ENCODE peak calls at places on chromosome 6, in four cellular contexts. W, D, F and Z are unnamed samples.

GRCh38 chr6:119717942-119718341 is 368.4 kb upstream of the MAN1A1 start:
- DNase-seq in D (no peak), W (no peak), F (no peak), Z (no peak)

GRCh38 chr6:145929037-145929633 is 35.0 kb downstream of the SHPRH start:
- DNase-seq in F (peak; percentile 49), D (no peak), W (peak; percentile 20), Z (peak; percentile 64)

GRCh38 chr6:141359953-141360352 is 772.8 kb upstream of the GJE1 start:
- DNase-seq in D (no peak), W (no peak), F (no peak), Z (no peak)

GRCh38 chr6:24980507-24981384 is 45.0 kb upstream of the RIPOR2 start:
- DNase-seq in F (no peak), W (no peak), D (peak; percentile 23), Z (no peak)

GRCh38 chr6:39088331-39088730 is 26.7 kb downstream of the SAYSD1 start:
- DNase-seq in D (peak; percentile 75), W (peak; percentile 63), F (peak; percentile 39), Z (peak; percentile 43)

GRCh38 chr6:41799517-41799916 is 12.0 kb downstream of the TOMM6 start:
- DNase-seq in F (no peak), D (no peak), W (no peak), Z (no peak)

GRCh38 chr6:85395746-85396145 is 54.1 kb upstream of the NT5E start:
- DNase-seq in F (no peak), W (no peak), D (no peak), Z (no peak)

GRCh38 chr6:107066697-107067659 is 39.0 kb downstream of the MTRES1 start:
- DNase-seq in W (no peak), D (no peak), F (no peak), Z (no peak)

GRCh38 chr6:44037847-44038542 is 89.3 kb downstream of the MRPL14 start:
- DNase-seq in F (no peak), W (no peak), D (no peak), Z (no peak)

GRCh38 chr6:169700296-169700695 is 1.5 kb downstream of the WDR27 start:
- DNase-seq in W (peak; percentile 24), D (no peak), F (no peak), Z (no peak)

GRCh38 chr6:104591573-104592334 is 268.0 kb downstream of the HACE1 start:
- DNase-seq in W (no peak), F (no peak), D (no peak), Z (no peak)

GRCh38 chr6:170000071-170000843 is 248.8 kb downstream of the ERMARD start:
- DNase-seq in D (no peak), W (no peak), F (no peak), Z (no peak)

GRCh38 chr6:63897952-63898351 is 262.4 kb downstream of the PHF3 start:
- DNase-seq in F (no peak), D (no peak), W (no peak), Z (no peak)

GRCh38 chr6:5559651-5560050 is 298.3 kb downstream of the FARS2 start:
- DNase-seq in F (no peak), W (no peak), D (no peak), Z (no peak)

GRCh38 chr6:20403766-20404640 is 2.3 kb downstream of the E2F3 start:
- DNase-seq in F (peak; percentile 52), D (no peak), W (peak; percentile 29), Z (peak; percentile 58)

GRCh38 chr6:37048851-37049734 is 43.6 kb downstream of the FGD2 start:
- DNase-seq in W (no peak), D (no peak), F (no peak), Z (peak; percentile 56)

GRCh38 chr6:137175157-137175889 is 1.9 kb upstream of the IL22RA2 start:
- DNase-seq in F (no peak), D (no peak), W (no peak), Z (peak; percentile 24)
- TF ChIP-seq ELF4 in F (no peak), D (no peak), W (no peak), Z (no peak)

DNA sequence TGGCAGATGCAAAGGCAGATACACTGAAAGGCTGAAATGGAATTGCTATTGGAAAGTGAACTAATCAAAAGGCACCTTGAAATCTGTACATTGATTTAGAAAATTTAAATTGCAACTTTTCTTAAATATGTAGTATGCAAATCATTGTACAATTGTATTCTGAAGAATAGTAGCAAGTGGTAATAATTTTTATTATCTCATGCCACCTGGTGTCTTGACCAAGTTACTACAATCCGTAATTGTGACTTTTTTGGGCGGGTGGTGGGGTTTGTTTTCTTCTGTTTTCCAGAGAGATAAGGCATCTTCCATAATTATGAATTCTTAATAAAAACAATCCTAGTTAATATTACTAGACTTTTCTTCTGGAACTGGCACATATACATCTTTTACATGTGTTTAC is 12.5 kb upstream of the BCKDHB start:
- DNase-seq in W (peak; percentile 26), F (no peak), D (no peak), Z (peak; percentile 33)
- TF ChIP-seq ELF4 in W (no peak), F (no peak), D (no peak), Z (no peak)

DNA sequence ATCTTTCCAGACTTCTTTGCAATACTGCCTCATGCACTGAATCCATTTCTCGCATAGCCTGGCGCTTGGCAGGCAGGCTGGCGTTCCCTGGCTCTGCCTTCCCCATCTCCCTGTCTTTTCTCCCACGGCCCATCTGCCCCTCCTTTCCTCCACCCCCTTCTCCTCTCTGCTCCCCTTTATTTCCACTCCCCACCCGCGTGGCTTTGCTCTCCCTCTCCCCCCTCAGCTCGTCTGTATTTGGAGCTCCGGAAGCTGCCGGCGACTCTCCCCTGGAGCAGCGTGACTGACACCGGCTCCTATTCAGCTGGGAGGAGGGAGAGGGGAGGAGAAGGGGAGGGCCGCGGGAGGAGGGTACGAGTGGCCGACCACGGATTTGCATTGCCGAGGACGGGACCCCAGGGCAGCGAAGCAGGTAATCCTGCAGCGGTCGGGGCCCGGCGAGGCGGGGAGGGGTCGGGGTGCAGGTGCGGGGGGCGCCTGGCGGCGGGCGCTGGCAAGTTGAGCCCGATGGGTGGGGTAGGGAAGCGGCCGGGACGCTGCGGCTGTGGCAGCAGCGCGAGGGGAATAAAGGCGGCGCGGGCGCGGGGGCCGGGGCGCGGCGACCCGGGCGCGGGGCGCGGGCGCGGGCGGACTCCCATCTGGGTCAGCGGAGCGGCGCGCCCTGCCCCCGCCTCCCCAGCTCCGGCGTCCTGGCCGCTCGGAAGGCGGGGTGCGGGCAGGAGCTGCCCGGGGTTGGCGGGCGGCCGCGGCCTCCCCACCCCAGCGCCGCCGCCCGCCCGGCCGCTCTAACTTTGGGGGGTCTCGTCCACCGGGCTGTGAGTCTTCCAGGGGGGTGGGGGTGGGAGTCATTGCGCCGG is at the start of gene CAP2:
- DNase-seq in D (peak; percentile 82), F (peak; percentile 65), W (peak; percentile 74), Z (no peak)
- TF ChIP-seq ELF4 in D (no peak), F (no peak), W (no peak), Z (no peak)

DNA sequence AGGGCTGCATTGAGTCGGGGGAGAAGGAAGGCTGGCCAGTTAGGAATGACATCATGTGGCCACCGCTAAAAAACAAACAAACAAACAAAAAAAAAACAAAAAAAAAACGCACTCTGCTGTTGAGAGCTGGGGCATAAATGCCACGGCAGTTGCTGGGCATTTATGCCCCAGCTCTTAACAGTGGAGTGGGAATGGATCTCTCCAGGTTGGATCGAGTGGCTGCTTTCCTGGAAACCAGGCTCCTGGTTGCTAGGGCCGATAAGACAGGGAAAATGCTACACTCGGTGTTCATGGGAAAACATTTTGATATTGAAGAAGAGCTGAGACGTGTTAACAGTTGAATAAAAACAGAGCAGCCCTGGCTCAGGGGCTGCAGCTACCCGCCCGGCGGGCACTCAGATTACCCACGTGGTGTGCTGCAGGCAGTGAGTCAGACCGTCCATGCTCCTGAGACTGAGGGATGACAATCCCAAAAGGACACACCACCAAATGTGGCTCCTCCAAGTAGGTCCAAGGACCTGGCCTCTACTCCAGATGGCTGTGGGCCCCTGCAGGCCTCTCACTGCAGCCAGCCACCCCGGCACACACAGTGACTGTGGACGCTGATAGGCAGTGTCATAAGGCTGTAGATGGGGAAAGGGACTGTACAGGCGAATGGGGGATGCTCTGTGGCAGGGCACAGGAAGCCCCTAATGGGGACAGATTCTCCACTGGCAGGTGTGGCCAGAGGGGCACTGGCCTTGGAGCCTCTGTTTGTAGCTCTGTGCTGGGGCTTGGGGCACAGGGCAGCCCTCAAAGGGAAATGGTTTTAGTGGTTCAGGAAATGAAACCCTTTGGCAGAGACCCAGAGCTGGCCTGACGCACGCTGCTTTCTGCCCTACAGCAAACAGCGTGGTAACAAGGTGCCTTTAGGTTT is 237.7 kb downstream of the LY86 start:
- DNase-seq in D (no peak), W (no peak), F (no peak), Z (no peak)
- TF ChIP-seq ELF4 in D (no peak), W (no peak), F (no peak), Z (no peak)

DNA sequence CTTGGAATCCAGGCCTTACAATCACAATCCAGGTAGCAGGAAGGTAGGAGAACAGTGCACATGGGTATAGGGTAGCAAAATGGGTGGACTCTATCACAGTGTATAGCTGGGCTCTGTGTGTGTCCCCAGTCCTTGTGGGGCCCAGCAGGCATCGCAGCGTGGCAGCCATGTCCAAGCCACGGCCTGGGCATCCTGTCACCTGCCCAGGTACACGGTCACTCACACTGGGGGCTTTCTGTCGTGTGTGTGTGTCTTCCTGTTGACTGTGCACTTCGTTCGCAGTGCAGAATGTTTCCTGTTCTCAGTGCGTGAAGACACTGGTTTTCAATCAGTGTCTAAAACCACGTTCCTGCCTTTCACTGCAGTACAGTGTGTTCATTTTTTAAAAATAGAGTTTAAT is 523.2 kb upstream of the JARID2 start:
- DNase-seq in W (no peak), D (no peak), F (no peak), Z (no peak)
- TF ChIP-seq ELF4 in W (no peak), D (no peak), F (no peak), Z (no peak)

GRCh38 chr6:132490024-132490423 is 22.9 kb downstream of the STX7 start:
- DNase-seq in W (no peak), F (no peak), D (no peak), Z (no peak)
- TF ChIP-seq ELF4 in W (no peak), F (no peak), D (no peak), Z (no peak)

GRCh38 chr6:71383891-71384489 is 95.4 kb downstream of the OGFRL1 start:
- DNase-seq in W (peak; percentile 14), F (peak; percentile 15), D (no peak), Z (peak; percentile 27)
- TF ChIP-seq ELF4 in W (no peak), F (no peak), D (no peak), Z (no peak)

GRCh38 chr6:87661503-87661902 is 40.5 kb downstream of the AKIRIN2 start:
- DNase-seq in W (no peak), F (no peak), D (no peak), Z (no peak)

GRCh38 chr6:87661016-87661415 is 41.0 kb downstream of the AKIRIN2 start:
- DNase-seq in F (no peak), W (no peak), D (no peak), Z (no peak)

GRCh38 chr6:87663434-87663833 is 38.6 kb downstream of the AKIRIN2 start:
- DNase-seq in F (no peak), D (no peak), W (no peak), Z (no peak)

GRCh38 chr6:87658516-87658915 is 43.5 kb downstream of the AKIRIN2 start:
- DNase-seq in F (no peak), W (no peak), D (no peak), Z (no peak)

DNA sequence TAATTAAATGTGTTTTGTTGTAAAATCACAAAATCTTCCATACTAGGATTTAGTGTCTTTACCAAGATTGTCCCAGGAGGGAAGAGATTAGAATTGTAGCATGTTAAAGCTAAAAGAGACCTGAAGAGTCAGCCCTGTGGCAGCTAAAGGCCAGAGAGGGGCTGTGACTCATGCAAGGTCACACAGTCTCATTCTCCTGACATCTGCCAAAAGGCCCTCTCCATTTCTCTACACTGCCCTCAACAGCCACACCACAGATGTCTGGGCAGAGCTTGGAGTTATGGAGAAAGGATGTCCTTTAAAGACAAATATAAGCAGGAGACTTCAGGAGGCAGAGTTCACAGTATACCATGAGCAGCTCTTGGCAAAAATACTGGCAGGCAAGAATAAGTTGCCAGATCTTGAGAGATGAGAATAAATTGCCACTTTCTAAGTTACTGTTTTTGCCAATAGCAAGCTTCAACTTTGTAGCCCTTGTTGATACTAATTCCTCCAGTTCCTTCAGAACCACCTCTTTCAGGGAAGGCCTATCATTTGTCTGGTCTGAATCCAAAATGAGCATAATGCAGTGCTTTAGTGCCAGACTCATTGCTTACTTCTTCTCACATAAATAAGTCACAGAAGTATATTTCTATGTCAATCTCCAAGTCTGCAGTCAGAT is 41.7 kb downstream of the AKIRIN2 start:
- DNase-seq in F (no peak), D (no peak), W (no peak), Z (no peak)
- TF ChIP-seq ELF4 in F (no peak), D (no peak), W (no peak), Z (no peak)